ENCODE peak calls at places on chromosomes 2 and 18, in four cellular contexts. D is esophagus muscularis mucosa, K is sigmoid colon, L is breast epithelium. I is an unnamed sample. For H3K4me1, the result is how much of the 10 kb centered on the place peaks cover.

GRCh38 chr2:166157578-166157977 is 29.8 kb upstream of the SCN1A start:
- DNase-seq in D (no peak), K (no peak), L (no peak), I (no peak)

GRCh38 chr2:46325178-46325928 is 28.1 kb downstream of the EPAS1 start:
- DNase-seq in D (no peak), K (no peak), L (no peak), I (no peak)

GRCh38 chr2:137449454-137449853 is 514.8 kb upstream of the HNMT start:
- DNase-seq in D (no peak), K (no peak), L (no peak), I (no peak)

GRCh38 chr2:109516445-109517117 is 97.2 kb downstream of the SEPTIN10 start:
- DNase-seq in D (no peak), K (no peak), L (no peak), I (peak)

GRCh38 chr2:235939471-235939870 is 228.7 kb downstream of the GBX2 start:
- DNase-seq in D (no peak), K (peak), L (peak), I (no peak)

GRCh38 chr2:44171018-44171417 is 2.3 kb downstream of the PPM1B start:
- DNase-seq in D (no peak), K (no peak), L (no peak), I (no peak)

GRCh38 chr2:176339208-176339607 is 70.0 kb downstream of the MTX2 start:
- DNase-seq in D (no peak), K (no peak), L (no peak), I (no peak)

GRCh38 chr2:203399031-203399430 is 70.8 kb downstream of the ABI2 start:
- DNase-seq in D (no peak), K (no peak), L (no peak), I (no peak)

GRCh38 chr2:85959826-85960225 is 71.0 kb upstream of the ST3GAL5 start:
- DNase-seq in D (peak), K (no peak), L (no peak), I (no peak)

GRCh38 chr18:680392-680791 is 22.9 kb downstream of the TYMS start:
- DNase-seq in D (no peak), K (no peak), L (no peak), I (no peak)

GRCh38 chr2:197846789-197847188 is 42.4 kb downstream of the PLCL1 start:
- DNase-seq in D (no peak), K (no peak), L (no peak), I (no peak)

GRCh38 chr2:12717988-12718661 is 1.4 kb downstream of the TRIB2 start:
- DNase-seq in D (no peak), K (peak), L (no peak), I (peak)

GRCh38 chr2:103276869-103277268 is 515.0 kb downstream of the TMEM182 start:
- DNase-seq in D (no peak), K (no peak), L (no peak), I (no peak)

GRCh38 chr2:182816856-182817255 is 49.6 kb downstream of the FRZB start:
- DNase-seq in D (no peak), K (no peak), L (no peak), I (no peak)

GRCh38 chr18:59699061-59699460 is 1.8 kb upstream of the CCBE1 start:
- DNase-seq in D (no peak), K (no peak), L (no peak), I (no peak)

GRCh38 chr2:187431911-187432310 is 16.1 kb downstream of the CALCRL start:
- DNase-seq in D (no peak), K (no peak), L (no peak), I (no peak)

GRCh38 chr2:187435756-187436155 is 12.3 kb downstream of the CALCRL start:
- DNase-seq in D (no peak), K (no peak), L (no peak), I (no peak)

GRCh38 chr2:187434342-187434785 is 13.7 kb downstream of the CALCRL start:
- DNase-seq in D (no peak), K (no peak), L (no peak), I (no peak)

GRCh38 chr2:187438459-187438858 is 9.6 kb downstream of the CALCRL start:
- DNase-seq in D (no peak), K (no peak), L (no peak), I (no peak)

GRCh38 chr2:187435078-187435477 is 13.0 kb downstream of the CALCRL start:
- DNase-seq in D (no peak), K (no peak), L (no peak), I (no peak)
- H3K4me1 ChIP-seq in D (under half), K (under half), L (under half), I (under half)

GRCh38 chr2:25664531-25665307 is 8.7 kb downstream of the DTNB start:
- DNase-seq in D (no peak), K (peak), L (no peak), I (peak)
- TF ChIP-seq POLR2A in D (no peak), K (no peak), L (no peak), I (no peak)

GRCh38 chr2:64455031-64455332 is 1.0 kb downstream of the LGALSL start:
- DNase-seq in D (no peak), K (no peak), L (no peak), I (no peak)

GRCh38 chr2:64455545-64455944 is 1.6 kb downstream of the LGALSL start:
- DNase-seq in D (no peak), K (no peak), L (no peak), I (peak)

GRCh38 chr2:64454316-64455030 is 511 bp downstream of the LGALSL start:
- DNase-seq in D (no peak), K (peak), L (peak), I (peak)

GRCh38 chr2:64457518-64457917 is 3.6 kb downstream of the LGALSL start:
- DNase-seq in D (no peak), K (no peak), L (no peak), I (no peak)

DNA sequence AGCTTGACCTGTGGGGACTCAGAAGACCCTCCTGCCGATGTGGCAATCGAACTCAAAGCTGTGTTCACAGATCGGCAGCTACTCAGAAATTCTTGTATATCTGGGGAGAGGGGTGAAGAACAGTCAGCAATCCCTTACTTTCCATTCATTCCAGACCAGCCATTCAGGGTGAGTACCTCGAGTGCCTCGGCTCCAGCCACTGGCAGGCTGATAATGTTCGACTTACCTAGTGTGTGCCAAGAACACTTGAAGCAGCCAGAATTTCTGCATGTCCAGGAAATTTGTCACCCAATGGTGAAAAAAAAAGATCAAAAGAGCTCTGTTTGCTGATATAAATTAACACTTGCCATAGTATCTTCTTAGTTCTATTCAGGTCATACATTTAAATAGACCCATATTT is 2.3 kb downstream of the LGALSL start:
- DNase-seq in D (no peak), K (no peak), L (no peak), I (no peak)
- H3K4me3 ChIP-seq in D (no peak), K (no peak), L (no peak), I (no peak)

GRCh38 chr2:68200157-68200787 is 42.6 kb downstream of the PNO1 start:
- DNase-seq in D (no peak), K (no peak), L (no peak), I (no peak)
- H3K4me1 ChIP-seq in D (under half), K (under half), L (under half), I (under half)

GRCh38 chr2:105371810-105372209 is 27.0 kb downstream of the FHL2 start:
- DNase-seq in D (no peak), K (no peak), L (no peak), I (peak)

GRCh38 chr2:105375001-105375561 is 23.8 kb downstream of the FHL2 start:
- DNase-seq in D (no peak), K (no peak), L (no peak), I (no peak)

GRCh38 chr2:105373344-105373781 is 25.5 kb downstream of the FHL2 start:
- DNase-seq in D (no peak), K (peak), L (no peak), I (peak)

GRCh38 chr2:105376010-105376409 is 22.8 kb downstream of the FHL2 start:
- DNase-seq in D (no peak), K (no peak), L (no peak), I (no peak)

GRCh38 chr2:105373895-105374401 is 24.9 kb downstream of the FHL2 start:
- DNase-seq in D (no peak), K (no peak), L (no peak), I (no peak)
- TF ChIP-seq POLR2A in D (no peak), K (no peak), L (no peak), I (no peak)